ENCODE peak calls at places on chromosomes 1 and 21, in five cellular contexts. X is SK-N-SH, Z is stomach, E is Panc1, U is sigmoid colon. W is an unnamed sample.

GRCh38 chr1:50106095-50106761 is 2.5 kb upstream of the ELAVL4 start:
- DNase-seq in X (peak; percentile 24), Z (no peak), E (no peak), U (no peak), W (no peak)

GRCh38 chr21:42423197-42423675 is 19.5 kb downstream of the UBASH3A start:
- DNase-seq in X (no peak), Z (no peak), E (no peak), U (no peak), W (no peak)

GRCh38 chr1:2519729-2520128 is 6.7 kb downstream of the PANK4 start:
- DNase-seq in X (no peak), Z (no peak), E (no peak), U (no peak), W (no peak)

GRCh38 chr1:66000033-66000637 is 207.4 kb downstream of the PDE4B start:
- DNase-seq in X (no peak), Z (no peak), E (no peak), U (no peak), W (no peak)

GRCh38 chr1:182484067-182484466 is 34.1 kb downstream of the RGSL1 start:
- DNase-seq in X (no peak), Z (no peak), E (no peak), U (no peak), W (no peak)

GRCh38 chr1:13899856-13900255 is 199.9 kb downstream of the PRDM2 start:
- DNase-seq in X (no peak), Z (no peak), E (no peak), U (no peak), W (no peak)

GRCh38 chr1:32122141-32122540 is 14.3 kb downstream of the KPNA6 start:
- DNase-seq in X (no peak), Z (no peak), E (no peak), U (no peak), W (no peak)

GRCh38 chr1:84505167-84506001 is 802 bp upstream of the SPATA1 start:
- DNase-seq in X (peak; percentile 87), Z (no peak), E (no peak), U (peak; percentile 85), W (peak; percentile 35)

GRCh38 chr1:109821831-109822745 is 58.4 kb upstream of the EPS8L3 start:
- DNase-seq in X (no peak), Z (no peak), E (peak; percentile 60), U (peak; percentile 73), W (no peak)

GRCh38 chr1:27366411-27367159 is at the start of gene MAP3K6:
- DNase-seq in X (peak; percentile 90), Z (peak; percentile 90), E (no peak), U (peak; percentile 96), W (peak; percentile 93)

GRCh38 chr1:27363766-27364695 is 2.7 kb downstream of the MAP3K6 start:
- DNase-seq in X (no peak), Z (no peak), E (no peak), U (no peak), W (no peak)

GRCh38 chr1:27366113-27366410 is 699 bp downstream of the MAP3K6 start:
- DNase-seq in X (peak; percentile 92), Z (peak; percentile 82), E (no peak), U (peak; percentile 94), W (peak; percentile 81)

GRCh38 chr1:27364696-27365371 is 1.9 kb downstream of the MAP3K6 start:
- DNase-seq in X (no peak), Z (no peak), E (no peak), U (no peak), W (no peak)

GRCh38 chr1:27365372-27366112 is 1.2 kb downstream of the MAP3K6 start:
- DNase-seq in X (peak; percentile 97), Z (peak; percentile 89), E (peak; percentile 87), U (peak; percentile 97), W (peak; percentile 90)
- TF ChIP-seq POLR2AphosphoS5 in X (peak; percentile 70), Z (no peak), E (no peak), U (peak; percentile 88), W (peak; percentile 56)

DNA sequence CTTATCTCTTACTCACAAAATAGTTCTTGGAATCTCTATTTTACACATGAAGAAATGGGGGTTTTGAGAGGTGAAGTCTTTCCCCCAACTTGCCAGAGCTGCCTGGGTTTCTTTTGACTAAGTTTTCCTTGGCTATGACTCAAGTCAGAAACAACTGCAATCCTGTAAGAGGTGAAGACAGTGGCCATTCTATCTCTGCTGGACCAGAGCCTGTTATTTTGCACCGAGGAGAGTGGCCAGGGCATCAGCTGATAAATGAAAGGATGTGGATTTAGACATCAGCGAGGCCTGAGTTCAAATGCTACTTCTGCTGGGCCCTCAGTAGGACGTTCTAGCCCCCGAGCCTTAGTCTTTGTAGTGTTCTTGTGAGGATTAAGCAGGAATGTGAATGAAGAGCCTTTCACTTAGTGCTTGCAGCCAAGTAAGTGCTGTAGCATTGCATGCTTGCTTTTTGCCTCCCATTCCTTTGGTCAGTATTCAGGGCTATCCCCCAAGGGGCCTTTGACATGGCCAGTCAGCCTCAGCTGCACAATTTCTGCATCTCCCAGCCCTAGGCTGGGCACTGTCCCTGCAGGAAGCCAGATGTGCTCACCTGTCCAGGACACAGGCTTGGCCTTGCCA is 30.3 kb downstream of the SOX13 start:
- DNase-seq in X (no peak), Z (no peak), E (no peak), U (no peak), W (no peak)
- H3K27ac ChIP-seq in X (no peak overlapping the region), Z (peak overlapping the region; percentile 72), E (peak overlapping the region; percentile 60), U (no peak overlapping the region), W (peak overlapping the region; percentile 52)

DNA sequence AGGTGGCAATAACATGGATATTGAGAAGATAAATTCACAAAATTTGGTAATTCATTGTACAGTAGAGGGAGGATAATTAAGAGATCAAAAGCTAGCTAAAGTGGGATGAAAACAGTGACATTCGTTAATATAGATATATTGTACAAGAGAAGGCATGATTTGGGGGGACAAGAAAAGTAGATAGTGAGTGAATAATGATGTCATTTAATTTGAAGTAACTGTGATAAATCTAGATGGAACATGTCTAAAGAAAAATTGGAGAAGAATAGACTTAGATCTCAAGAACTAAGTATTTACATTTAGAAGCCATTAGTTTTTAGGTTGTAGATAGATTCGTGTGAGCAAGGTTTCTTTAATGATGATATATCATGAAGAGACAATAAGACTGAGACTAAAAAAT is 594.0 kb upstream of the RGS18 start:
- DNase-seq in X (no peak), Z (no peak), E (no peak), U (no peak), W (no peak)
- TF ChIP-seq CTCF in X (no peak), Z (no peak), E (no peak), U (no peak), W (no peak)

GRCh38 chr1:156111355-156111962 is 3.1 kb upstream of the LMNA start:
- DNase-seq in X (no peak), Z (no peak), E (no peak), U (no peak), W (no peak)
- TF ChIP-seq POLR2AphosphoS5 in X (no peak), Z (no peak), E (no peak), U (no peak), W (no peak)

GRCh38 chr1:86207323-86207722 is 50.8 kb upstream of the COL24A1 start:
- DNase-seq in X (no peak), Z (no peak), E (no peak), U (no peak), W (no peak)
- H3K27ac ChIP-seq in X (no peak overlapping the region), Z (no peak overlapping the region), E (no peak overlapping the region), U (no peak overlapping the region), W (no peak overlapping the region)

GRCh38 chr21:23936224-23936623 is 1671.1 kb downstream of the MRPL39 start:
- DNase-seq in X (peak; percentile 39), Z (no peak), E (no peak), U (no peak), W (no peak)
- TF ChIP-seq CTCF in X (peak; percentile 70), Z (no peak), E (peak; percentile 24), U (no peak), W (no peak)

DNA sequence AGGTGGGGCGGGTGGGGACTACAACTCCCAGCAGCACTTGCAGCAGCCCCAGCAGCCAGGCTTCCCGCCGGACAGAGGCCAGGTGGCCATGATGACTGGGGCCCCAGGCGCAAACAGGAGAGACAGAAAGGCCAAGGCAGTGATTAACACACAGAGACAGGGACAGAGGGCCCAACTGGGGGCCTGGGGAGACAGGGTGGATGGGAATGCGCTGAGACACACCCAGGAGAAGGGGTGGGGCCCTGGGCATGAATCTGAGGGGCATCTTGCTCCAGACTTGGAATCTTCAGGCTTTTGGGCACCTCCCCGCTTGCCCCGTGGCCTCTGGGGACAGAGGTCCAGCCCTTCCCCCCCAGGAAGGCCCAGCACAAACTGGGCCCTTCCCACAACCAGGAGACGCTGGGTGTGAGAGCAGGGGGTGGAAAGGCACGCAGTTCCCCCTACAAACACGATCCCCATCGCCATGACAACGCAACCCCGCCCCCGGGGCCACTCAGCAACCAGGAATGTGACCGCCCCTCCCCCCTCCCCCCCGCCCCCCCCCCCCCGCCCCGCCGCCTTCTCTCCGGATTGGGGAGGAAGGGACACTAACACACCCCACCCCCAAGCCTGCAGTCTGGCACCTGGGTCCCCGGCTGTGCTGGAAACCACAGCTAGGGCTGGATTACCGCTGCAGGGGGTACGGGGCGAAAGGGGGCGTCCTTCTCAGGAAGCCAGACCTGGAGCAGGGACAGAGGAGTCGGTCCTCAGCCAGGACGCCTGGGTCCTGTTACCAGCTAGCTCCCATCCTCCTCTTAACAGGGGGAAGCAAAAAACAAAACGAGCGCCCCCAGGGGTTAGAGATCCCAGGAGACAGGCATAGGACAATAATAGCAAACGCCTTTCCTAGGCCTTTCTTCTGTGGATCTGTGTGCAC is 4.5 kb downstream of the HDGF start:
- DNase-seq in X (peak; percentile 91), Z (peak; percentile 88), E (no peak), U (peak; percentile 98), W (peak; percentile 84)
- TF ChIP-seq POLR2AphosphoS5 in X (peak; percentile 75), Z (peak; percentile 62), E (peak; percentile 47), U (peak; percentile 86), W (peak; percentile 58)

GRCh38 chr1:167617100-167617949 is 12.7 kb upstream of the RCSD1 start:
- DNase-seq in X (no peak), Z (no peak), E (no peak), U (peak; percentile 74), W (no peak)
- H3K27ac ChIP-seq in X (no peak overlapping the region), Z (peak overlapping the region; percentile 77), E (no peak overlapping the region), U (peak overlapping the region; percentile 12), W (no peak overlapping the region)

DNA sequence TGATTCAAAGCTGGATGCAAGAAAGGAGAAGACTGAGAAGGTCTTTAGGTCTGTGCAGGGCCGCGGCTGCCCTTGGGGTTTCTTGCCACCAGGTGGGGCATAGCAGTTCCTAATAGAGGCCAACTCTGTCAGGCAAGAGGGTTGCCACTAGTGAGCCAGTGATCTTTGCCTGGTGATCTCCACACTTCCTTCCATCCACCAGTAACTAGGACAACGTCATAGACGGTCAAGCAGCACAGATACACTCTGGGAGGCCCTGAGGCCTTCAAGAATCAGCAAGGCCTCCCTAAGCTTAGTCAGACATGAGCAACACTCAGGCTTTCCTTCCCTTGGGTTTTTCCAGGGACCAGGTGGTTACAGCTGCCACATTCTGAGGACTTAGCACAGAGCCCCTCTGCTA is 32.9 kb upstream of the ATP2B4 start:
- DNase-seq in X (no peak), Z (peak; percentile 59), E (no peak), U (peak; percentile 70), W (no peak)
- TF ChIP-seq CTCF in X (peak; percentile 32), Z (no peak), E (no peak), U (no peak), W (no peak)

W was measured in prostate gland.